ENCODE peak calls at places on chromosomes 13 and 19, in six cellular contexts. One of them, this sample, is unnamed.

GRCh38 chr19:38250821-38251563 is 5.2 kb downstream of the PPP1R14A start:
- DNase-seq in WERI-Rb-1: peak; percentile 88
- DNase-seq in left lung: peak; percentile 83
- DNase-seq in H1: no peak
- DNase-seq in tibial artery: peak; percentile 64
- DNase-seq in psoas muscle: peak; percentile 58
- DNase-seq in this sample: peak; percentile 56

GRCh38 chr13:80618777-80619176 is 277.9 kb upstream of the SPRY2 start:
- DNase-seq in H1: no peak
- DNase-seq in WERI-Rb-1: no peak
- DNase-seq in left lung: no peak
- DNase-seq in tibial artery: no peak
- DNase-seq in psoas muscle: no peak
- DNase-seq in this sample: no peak

GRCh38 chr19:15195381-15195964 is 5.3 kb downstream of the NOTCH3 start:
- DNase-seq in left lung: peak; percentile 84
- DNase-seq in psoas muscle: peak; percentile 47
- DNase-seq in tibial artery: peak; percentile 74
- DNase-seq in H1: no peak
- DNase-seq in WERI-Rb-1: peak; percentile 64
- DNase-seq in this sample: peak; percentile 72

GRCh38 chr13:113860579-113861432 is 3.1 kb downstream of the GAS6 start:
- DNase-seq in psoas muscle: no peak
- DNase-seq in left lung: peak; percentile 75
- DNase-seq in tibial artery: no peak
- DNase-seq in H1: peak; percentile 46
- DNase-seq in WERI-Rb-1: peak; percentile 62
- DNase-seq in this sample: peak; percentile 66

GRCh38 chr13:19794552-19795143 is 11.9 kb upstream of the PSPC1 start:
- DNase-seq in WERI-Rb-1: no peak
- DNase-seq in tibial artery: no peak
- DNase-seq in psoas muscle: no peak
- DNase-seq in left lung: no peak
- DNase-seq in H1: peak; percentile 19
- DNase-seq in this sample: no peak

GRCh38 chr19:17286742-17287141 is 5.0 kb downstream of the ANKLE1 start:
- DNase-seq in H1: no peak
- DNase-seq in left lung: no peak
- DNase-seq in psoas muscle: no peak
- DNase-seq in WERI-Rb-1: no peak
- DNase-seq in tibial artery: no peak
- DNase-seq in this sample: no peak

GRCh38 chr13:41054919-41055619 is 6.2 kb upstream of the WBP4 start:
- DNase-seq in left lung: no peak
- DNase-seq in WERI-Rb-1: no peak
- DNase-seq in H1: no peak
- DNase-seq in tibial artery: no peak
- DNase-seq in psoas muscle: no peak
- DNase-seq in this sample: no peak

GRCh38 chr19:33532859-33533455 is 11.4 kb upstream of the PEPD start:
- DNase-seq in tibial artery: no peak
- DNase-seq in left lung: no peak
- DNase-seq in psoas muscle: no peak
- DNase-seq in H1: no peak
- DNase-seq in WERI-Rb-1: no peak
- DNase-seq in this sample: no peak

GRCh38 chr19:29860492-29860891 is 48.7 kb downstream of the CCNE1 start:
- DNase-seq in WERI-Rb-1: no peak
- DNase-seq in H1: no peak
- DNase-seq in psoas muscle: no peak
- DNase-seq in left lung: no peak
- DNase-seq in tibial artery: no peak
- DNase-seq in this sample: no peak

GRCh38 chr19:5080030-5080644 is 111.2 kb downstream of the KDM4B start:
- DNase-seq in left lung: no peak
- DNase-seq in tibial artery: no peak
- DNase-seq in psoas muscle: no peak
- DNase-seq in H1: no peak
- DNase-seq in WERI-Rb-1: no peak
- DNase-seq in this sample: no peak

GRCh38 chr19:7926021-7926726 is at the start of gene CTXN1:
- DNase-seq in left lung: peak; percentile 94
- DNase-seq in psoas muscle: peak; percentile 71
- DNase-seq in tibial artery: peak; percentile 64
- DNase-seq in H1: no peak
- DNase-seq in WERI-Rb-1: peak; percentile 77
- DNase-seq in this sample: peak; percentile 74

GRCh38 chr19:370641-371330 is 26.2 kb upstream of the MIER2 start:
- DNase-seq in left lung: no peak
- DNase-seq in psoas muscle: no peak
- DNase-seq in WERI-Rb-1: no peak
- DNase-seq in tibial artery: no peak
- DNase-seq in H1: no peak
- DNase-seq in this sample: no peak

GRCh38 chr19:45251452-45252354 is 632 bp downstream of the MARK4 start:
- DNase-seq in left lung: peak; percentile 81
- DNase-seq in WERI-Rb-1: peak; percentile 39
- DNase-seq in psoas muscle: no peak
- DNase-seq in H1: no peak
- DNase-seq in tibial artery: no peak
- DNase-seq in this sample: peak; percentile 55

GRCh38 chr13:33251131-33251629 is 34.4 kb downstream of the STARD13 start:
- DNase-seq in WERI-Rb-1: no peak
- DNase-seq in left lung: no peak
- DNase-seq in H1: no peak
- DNase-seq in tibial artery: no peak
- DNase-seq in psoas muscle: peak; percentile 34
- DNase-seq in this sample: no peak

GRCh38 chr19:39411006-39411831 is 1.2 kb upstream of the PLEKHG2 start:
- DNase-seq in tibial artery: peak; percentile 69
- DNase-seq in left lung: no peak
- DNase-seq in H1: no peak
- DNase-seq in WERI-Rb-1: no peak
- DNase-seq in psoas muscle: peak; percentile 63
- DNase-seq in this sample: no peak

GRCh38 chr13:35814573-35814972 is 316.6 kb downstream of the DCLK1 start:
- DNase-seq in H1: no peak
- DNase-seq in psoas muscle: no peak
- DNase-seq in WERI-Rb-1: no peak
- DNase-seq in tibial artery: no peak
- DNase-seq in left lung: no peak
- DNase-seq in this sample: no peak

GRCh38 chr13:25934127-25934526 is 117.7 kb downstream of the SHISA2 start:
- DNase-seq in psoas muscle: no peak
- DNase-seq in WERI-Rb-1: no peak
- DNase-seq in left lung: no peak
- DNase-seq in H1: no peak
- DNase-seq in tibial artery: no peak
- DNase-seq in this sample: no peak

GRCh38 chr13:95411641-95412040 is 110.4 kb upstream of the ABCC4 start:
- DNase-seq in H1: no peak
- DNase-seq in WERI-Rb-1: no peak
- DNase-seq in psoas muscle: no peak
- DNase-seq in tibial artery: no peak
- DNase-seq in left lung: no peak
- DNase-seq in this sample: no peak

GRCh38 chr19:40705950-40706619 is 10.6 kb downstream of the COQ8B start:
- DNase-seq in tibial artery: no peak
- DNase-seq in left lung: no peak
- DNase-seq in H1: no peak
- DNase-seq in WERI-Rb-1: no peak
- DNase-seq in psoas muscle: no peak
- DNase-seq in this sample: no peak

GRCh38 chr13:114001331-114002008 is 27.6 kb upstream of the C13orf46 start:
- DNase-seq in psoas muscle: peak; percentile 17
- DNase-seq in H1: no peak
- DNase-seq in WERI-Rb-1: no peak
- DNase-seq in left lung: peak; percentile 74
- DNase-seq in tibial artery: no peak
- DNase-seq in this sample: peak; percentile 46

DNA sequence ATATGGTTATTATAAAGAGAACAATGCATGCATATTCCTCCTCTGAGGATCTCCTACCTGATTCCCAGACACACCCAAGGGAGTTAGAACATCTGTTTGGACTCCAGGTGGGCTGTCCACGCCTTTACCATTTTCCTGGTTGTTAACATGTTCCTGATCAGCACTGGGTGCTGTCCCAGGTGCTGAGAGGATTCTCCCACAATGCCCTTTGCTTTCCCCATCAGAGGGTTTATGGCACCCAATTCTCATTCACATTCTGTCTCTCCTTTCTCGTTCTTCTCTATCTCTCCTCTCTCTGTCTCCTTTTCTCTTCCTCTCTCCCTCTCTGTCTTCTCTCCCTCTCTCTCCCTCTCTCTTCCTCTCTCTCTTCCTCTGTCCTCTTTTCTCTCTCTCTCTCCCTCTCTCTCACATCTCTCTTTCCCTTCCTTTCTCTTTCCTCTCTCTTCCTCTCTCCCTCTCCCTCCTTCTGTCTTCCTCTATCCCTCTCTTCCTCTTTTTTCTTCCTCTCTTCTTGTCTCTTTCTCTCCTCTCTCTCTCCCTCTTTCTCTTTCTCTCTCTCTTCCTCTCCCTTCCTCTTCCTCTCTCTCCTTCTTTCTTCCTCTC is 3.3 kb upstream of the RDH13 start:
- DNase-seq in WERI-Rb-1: no peak
- DNase-seq in psoas muscle: no peak
- DNase-seq in left lung: no peak
- DNase-seq in H1: no peak
- DNase-seq in tibial artery: no peak
- DNase-seq in this sample: no peak
- H3K27me3 ChIP-seq in WERI-Rb-1: peaks cover 11% of the 10 kb centered on the region
- H3K27me3 ChIP-seq in psoas muscle: no peaks in the 10 kb centered on the region
- H3K27me3 ChIP-seq in left lung: peaks cover 56% of the 10 kb centered on the region
- H3K27me3 ChIP-seq in H1: peaks cover 52% of the 10 kb centered on the region
- H3K27me3 ChIP-seq in tibial artery: no peaks in the 10 kb centered on the region
- H3K27me3 ChIP-seq in this sample: peaks cover 16% of the 10 kb centered on the region

DNA sequence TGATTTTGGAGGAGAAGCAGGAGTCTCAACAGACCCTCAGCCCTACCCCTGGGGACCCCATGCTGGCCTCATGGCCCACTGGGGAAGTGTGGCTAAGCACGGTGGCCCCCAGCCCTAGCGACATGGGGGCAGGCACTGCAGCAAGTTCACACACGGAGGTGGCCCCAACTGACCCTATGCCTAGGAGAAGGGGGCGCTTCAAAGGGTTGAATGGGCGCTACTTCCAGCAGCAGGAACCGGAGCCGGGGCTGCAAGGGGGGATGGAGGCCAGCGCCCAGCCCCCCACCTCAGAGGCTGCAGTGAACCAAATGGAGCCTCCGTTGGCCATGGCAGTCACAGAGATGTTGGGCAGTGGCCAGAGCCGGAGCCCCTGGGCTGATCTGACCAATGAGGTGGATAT is 14.9 kb downstream of the NCAN start:
- DNase-seq in tibial artery: no peak
- DNase-seq in left lung: peak; percentile 31
- DNase-seq in WERI-Rb-1: no peak
- DNase-seq in psoas muscle: no peak
- DNase-seq in H1: no peak
- DNase-seq in this sample: no peak
- H3K27me3 ChIP-seq in tibial artery: no peaks in the 10 kb centered on the region
- H3K27me3 ChIP-seq in left lung: peaks cover 73% of the 10 kb centered on the region
- H3K27me3 ChIP-seq in WERI-Rb-1: no peaks in the 10 kb centered on the region
- H3K27me3 ChIP-seq in psoas muscle: no peaks in the 10 kb centered on the region
- H3K27me3 ChIP-seq in H1: peaks cover 10% of the 10 kb centered on the region
- H3K27me3 ChIP-seq in this sample: peaks cover 45% of the 10 kb centered on the region

GRCh38 chr19:55439052-55439451 is 4.0 kb downstream of the SHISA7 start:
- DNase-seq in H1: no peak
- DNase-seq in tibial artery: no peak
- DNase-seq in psoas muscle: no peak
- DNase-seq in left lung: no peak
- DNase-seq in WERI-Rb-1: no peak
- DNase-seq in this sample: no peak

GRCh38 chr19:55434356-55434755 is 8.7 kb downstream of the SHISA7 start:
- DNase-seq in tibial artery: no peak
- DNase-seq in psoas muscle: no peak
- DNase-seq in left lung: peak; percentile 4
- DNase-seq in WERI-Rb-1: no peak
- DNase-seq in H1: no peak
- DNase-seq in this sample: no peak

GRCh38 chr19:55435020-55435419 is 8.1 kb downstream of the SHISA7 start:
- DNase-seq in left lung: peak; percentile 6
- DNase-seq in psoas muscle: no peak
- DNase-seq in tibial artery: no peak
- DNase-seq in H1: no peak
- DNase-seq in WERI-Rb-1: no peak
- DNase-seq in this sample: no peak

GRCh38 chr19:55436847-55437246 is 6.3 kb downstream of the SHISA7 start:
- DNase-seq in psoas muscle: no peak
- DNase-seq in tibial artery: no peak
- DNase-seq in WERI-Rb-1: no peak
- DNase-seq in H1: no peak
- DNase-seq in left lung: no peak
- DNase-seq in this sample: no peak

DNA sequence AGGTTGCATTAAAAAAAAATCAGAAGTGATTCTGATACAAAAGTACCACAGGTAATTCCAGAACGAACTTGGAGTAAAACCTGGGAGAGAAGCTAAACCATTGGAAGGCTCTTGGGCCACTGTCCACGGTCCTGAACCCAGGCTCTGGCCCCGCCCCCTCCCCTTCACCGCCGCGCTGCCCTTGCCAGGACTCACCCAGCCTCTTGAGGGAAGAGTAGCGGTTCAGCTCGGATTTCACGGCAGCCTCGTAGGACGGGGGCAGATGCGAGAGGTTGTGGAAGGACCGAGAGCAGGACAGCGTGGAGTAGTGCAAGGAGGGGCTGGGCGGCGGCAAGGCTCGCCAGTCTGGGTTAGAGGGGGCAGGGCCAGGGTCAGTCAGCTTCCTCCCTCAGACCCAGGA is 5.7 kb downstream of the SHISA7 start:
- DNase-seq in H1: no peak
- DNase-seq in psoas muscle: peak; percentile 44
- DNase-seq in tibial artery: no peak
- DNase-seq in WERI-Rb-1: no peak
- DNase-seq in left lung: no peak
- DNase-seq in this sample: peak; percentile 71
- H3K27me3 ChIP-seq in H1: peaks cover 42% of the 10 kb centered on the region
- H3K27me3 ChIP-seq in psoas muscle: peaks cover 3% of the 10 kb centered on the region
- H3K27me3 ChIP-seq in tibial artery: peaks cover 5% of the 10 kb centered on the region
- H3K27me3 ChIP-seq in WERI-Rb-1: peaks cover 7% of the 10 kb centered on the region
- H3K27me3 ChIP-seq in left lung: peaks cover 83% of the 10 kb centered on the region
- H3K27me3 ChIP-seq in this sample: peaks cover 69% of the 10 kb centered on the region

GRCh38 chr13:50132937-50133276 is 117.7 kb downstream of the KCNRG start:
- DNase-seq in tibial artery: no peak
- DNase-seq in WERI-Rb-1: no peak
- DNase-seq in psoas muscle: no peak
- DNase-seq in H1: no peak
- DNase-seq in left lung: no peak
- DNase-seq in this sample: no peak
- H3K27me3 ChIP-seq in tibial artery: peaks cover 2% of the 10 kb centered on the region
- H3K27me3 ChIP-seq in WERI-Rb-1: no peaks in the 10 kb centered on the region
- H3K27me3 ChIP-seq in psoas muscle: no peaks in the 10 kb centered on the region
- H3K27me3 ChIP-seq in H1: peaks cover 73% of the 10 kb centered on the region
- H3K27me3 ChIP-seq in left lung: peaks cover 64% of the 10 kb centered on the region
- H3K27me3 ChIP-seq in this sample: peaks cover 53% of the 10 kb centered on the region

GRCh38 chr19:51014242-51014641 is 5.3 kb downstream of the KLK10 start:
- DNase-seq in tibial artery: no peak
- DNase-seq in WERI-Rb-1: no peak
- DNase-seq in psoas muscle: no peak
- DNase-seq in left lung: no peak
- DNase-seq in H1: no peak
- DNase-seq in this sample: no peak
- H3K27me3 ChIP-seq in tibial artery: no peaks in the 10 kb centered on the region
- H3K27me3 ChIP-seq in WERI-Rb-1: peaks cover 97% of the 10 kb centered on the region
- H3K27me3 ChIP-seq in psoas muscle: no peaks in the 10 kb centered on the region
- H3K27me3 ChIP-seq in left lung: peaks cover 99% of the 10 kb centered on the region
- H3K27me3 ChIP-seq in H1: peaks cover 21% of the 10 kb centered on the region
- H3K27me3 ChIP-seq in this sample: peaks cover 70% of the 10 kb centered on the region